ENCODE peak calls at places on chromosomes 2 and 18, in ten cellular contexts. K is MCF 10A, E is kidney epithelial cell, U is lower lobe of right lung, P is cardiac muscle cell, G is upper lobe of right lung, X is fibroblast of mammary gland, Y is astrocyte, N is left ventricle myocardium inferior, V is uterus. A is an unnamed sample.

GRCh38 chr18:62744076-62744705 is 28.9 kb downstream of the PHLPP1 start:
- DNase-seq in Y (no peak), G (no peak), E (no peak), P (no peak), N (no peak), V (no peak), K (no peak), U (no peak), X (no peak), A (no peak)

GRCh38 chr2:157256621-157257020 is 884 bp upstream of the GALNT5 start:
- DNase-seq in Y (peak; percentile 29), X (peak; percentile 45), K (no peak), E (no peak), P (no peak), G (no peak), U (no peak), V (no peak), N (no peak), A (no peak)

GRCh38 chr2:17579605-17580318 is 39.3 kb downstream of the VSNL1 start:
- DNase-seq in Y (no peak), V (no peak), K (peak; percentile 42), N (no peak), U (no peak), E (no peak), X (no peak), P (no peak), G (no peak), A (no peak)

GRCh38 chr2:220277445-220277960 is 650.1 kb downstream of the SLC4A3 start:
- DNase-seq in G (peak; percentile 69), E (no peak), Y (peak; percentile 95), K (peak; percentile 85), V (peak; percentile 62), U (peak; percentile 61), X (peak; percentile 92), N (peak; percentile 50), P (no peak), A (no peak)

GRCh38 chr2:208250401-208250800 is 4.5 kb downstream of the IDH1 start:
- DNase-seq in N (no peak), K (peak; percentile 72), V (no peak), X (peak; percentile 56), E (no peak), Y (no peak), P (no peak), G (no peak), U (no peak), A (no peak)

GRCh38 chr2:74831693-74832530 is 2.0 kb upstream of the HK2 start:
- DNase-seq in N (no peak), G (no peak), P (no peak), Y (no peak), V (no peak), X (peak; percentile 60), U (no peak), E (no peak), K (peak; percentile 34), A (no peak)

GRCh38 chr18:10153924-10154635 is 240.3 kb downstream of the VAPA start:
- DNase-seq in K (no peak), U (no peak), E (no peak), P (no peak), Y (no peak), X (no peak), N (no peak), V (no peak), G (no peak), A (no peak)

GRCh38 chr2:54776494-54776893 is 53.0 kb downstream of the EML6 start:
- DNase-seq in U (no peak), G (no peak), Y (no peak), X (no peak), K (no peak), P (no peak), V (no peak), E (no peak), N (no peak), A (no peak)

GRCh38 chr2:69169990-69170389 is 157.0 kb downstream of the ANTXR1 start:
- DNase-seq in P (no peak), K (no peak), Y (peak; percentile 85), G (no peak), N (no peak), E (peak; percentile 34), V (no peak), U (no peak), X (no peak), A (no peak)

GRCh38 chr2:230660294-230661060 is 52.2 kb upstream of the CAB39 start:
- DNase-seq in X (no peak), Y (no peak), V (no peak), E (no peak), K (no peak), G (peak; percentile 80), U (peak; percentile 75), P (no peak), N (peak; percentile 60), A (peak; percentile 76)

GRCh38 chr2:118153433-118153832 is 65.2 kb downstream of the INSIG2 start:
- DNase-seq in E (no peak), U (no peak), P (no peak), G (no peak), Y (no peak), X (no peak), N (no peak), K (no peak), V (no peak), A (no peak)

GRCh38 chr2:208064220-208064951 is 39.1 kb upstream of the PLEKHM3 start:
- DNase-seq in V (no peak), N (no peak), K (peak; percentile 69), G (no peak), P (no peak), E (peak; percentile 73), Y (peak; percentile 96), X (peak; percentile 91), U (no peak), A (no peak)

GRCh38 chr2:198036029-198036879 is 231.9 kb downstream of the PLCL1 start:
- DNase-seq in K (no peak), Y (no peak), X (no peak), G (no peak), V (no peak), P (no peak), E (no peak), U (no peak), N (no peak), A (no peak)

GRCh38 chr2:170270278-170270864 is 92.4 kb downstream of the MYO3B start:
- DNase-seq in P (no peak), N (no peak), V (no peak), Y (no peak), U (no peak), E (no peak), K (no peak), G (no peak), X (no peak), A (no peak)

GRCh38 chr2:152550386-152550785 is 166.9 kb downstream of the PRPF40A start:
- DNase-seq in X (no peak), N (no peak), U (no peak), G (no peak), V (no peak), E (no peak), P (no peak), K (no peak), Y (peak; percentile 25), A (no peak)

GRCh38 chr2:110741491-110741980 is 9.2 kb downstream of the ACOXL start:
- DNase-seq in K (peak; percentile 39), X (no peak), P (no peak), N (no peak), Y (peak; percentile 65), V (no peak), G (no peak), U (no peak), E (peak; percentile 31), A (no peak)

DNA sequence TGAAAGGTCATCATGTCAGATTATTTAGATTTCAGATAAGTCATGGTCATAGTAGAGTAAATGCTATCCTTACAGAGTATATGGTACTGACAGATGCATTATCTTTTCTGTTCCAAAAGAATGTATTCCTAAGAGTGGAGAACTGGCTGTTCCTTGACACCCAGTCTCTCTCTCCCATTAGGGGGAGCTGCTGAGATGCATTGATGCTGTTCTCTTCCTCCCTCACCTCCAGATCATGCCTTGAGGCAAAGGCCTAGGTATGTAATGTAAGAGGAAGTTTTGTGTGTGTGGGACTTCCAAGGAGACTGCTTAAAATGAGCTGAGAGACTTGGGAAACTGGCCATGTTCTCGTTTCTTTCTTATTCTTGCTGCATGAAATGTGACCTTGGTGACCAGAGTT is 979.5 kb upstream of the CELF4 start:
- DNase-seq in E (no peak), U (no peak), N (no peak), X (no peak), V (no peak), P (peak; percentile 32), Y (no peak), K (peak; percentile 81), G (no peak), A (no peak)
- TF ChIP-seq CTCF in E (peak; percentile 18), U (no peak), N (peak; percentile 34), X (no peak), V (no peak), P (no peak), Y (no peak), K (peak; percentile 34), G (no peak), A (no peak)

DNA sequence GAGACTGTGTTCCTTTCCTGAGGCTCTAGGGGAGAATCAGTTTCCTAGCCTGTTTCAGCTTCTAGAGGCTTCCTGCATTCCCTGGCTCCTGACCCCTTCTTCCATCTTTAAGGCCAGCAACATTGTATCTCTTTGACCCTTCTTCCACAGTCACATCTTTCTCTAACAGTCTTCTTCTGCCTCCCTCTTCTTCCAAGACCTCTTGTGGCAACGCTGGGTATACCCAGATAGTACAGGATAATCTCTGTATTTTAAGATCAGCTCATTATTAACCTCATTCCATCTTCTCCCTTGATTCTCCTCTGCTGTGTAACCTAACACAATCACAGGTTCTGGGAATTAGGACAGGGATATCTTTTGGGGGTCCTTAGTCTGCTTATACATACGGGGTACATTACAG is 8.9 kb upstream of the MYL12A start:
- DNase-seq in K (no peak), Y (no peak), G (no peak), N (no peak), X (no peak), E (no peak), V (no peak), U (no peak), P (no peak), A (no peak)
- TF ChIP-seq CTCF in K (no peak), Y (no peak), G (no peak), N (no peak), X (peak; percentile 26), E (no peak), V (no peak), U (no peak), P (no peak), A (no peak)

DNA sequence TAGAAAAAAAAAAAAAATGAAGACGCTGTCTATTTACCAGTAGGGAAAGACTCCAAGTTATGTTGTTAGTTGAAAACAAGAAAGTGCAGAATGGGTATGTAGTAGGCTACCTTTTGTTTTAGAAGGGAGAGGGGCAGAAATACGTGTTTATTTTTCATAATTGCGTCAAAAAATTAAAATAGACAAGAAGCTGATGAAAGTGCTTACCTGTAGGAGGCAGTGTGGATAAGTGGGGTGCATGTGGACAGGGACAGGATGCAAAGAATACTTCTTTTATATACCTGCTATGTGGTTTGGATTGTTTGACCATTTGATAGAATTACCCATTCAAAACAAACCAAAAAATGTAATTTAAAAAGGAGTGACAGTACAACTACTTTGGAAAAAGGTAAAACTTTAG is 3.0 kb upstream of the GCG start:
- DNase-seq in Y (no peak), E (no peak), X (no peak), U (no peak), V (no peak), N (no peak), P (no peak), G (no peak), K (no peak), A (no peak)
- TF ChIP-seq CTCF in Y (no peak), E (no peak), X (peak; percentile 25), U (no peak), V (no peak), N (no peak), P (no peak), G (no peak), K (no peak), A (no peak)

GRCh38 chr2:5368263-5368662 is 323.9 kb upstream of the SOX11 start:
- DNase-seq in P (no peak), X (no peak), Y (no peak), V (no peak), U (no peak), G (no peak), N (no peak), K (no peak), E (no peak), A (no peak)
- TF ChIP-seq CTCF in P (no peak), X (no peak), Y (no peak), V (no peak), U (no peak), G (no peak), N (no peak), K (no peak), E (no peak), A (no peak)